ENCODE peak calls at places on chromosomes 3 and 15, in ten cellular contexts. One of them, this sample, is unnamed.

GRCh38 chr3:159532577-159532976 is 456.1 kb upstream of the IL12A start:
- DNase-seq in SIG-M5: no peak
- DNase-seq in heart left ventricle: no peak
- DNase-seq in sciatic nerve: no peak
- DNase-seq in ELR: peak; percentile 37
- DNase-seq in skeletal muscle cell: no peak
- DNase-seq in HFF-Myc: no peak
- DNase-seq in stimulated activated effector memory CD8-positive, alpha-beta T cell treated with anti-CD3 and anti-CD28 coated beads, Interleukin-12 subunit alpha, Interleukin-12 subunit beta, amount 100 ng/mL, for 72 hours: no peak
- DNase-seq in PC-3: peak; percentile 7
- DNase-seq in GM12878: no peak
- DNase-seq in this sample: no peak

GRCh38 chr3:120469440-120470415 is 18.9 kb upstream of the FSTL1 start:
- DNase-seq in stimulated activated effector memory CD8-positive, alpha-beta T cell treated with anti-CD3 and anti-CD28 coated beads, Interleukin-12 subunit alpha, Interleukin-12 subunit beta, amount 100 ng/mL, for 72 hours: no peak
- DNase-seq in SIG-M5: no peak
- DNase-seq in heart left ventricle: no peak
- DNase-seq in skeletal muscle cell: no peak
- DNase-seq in HFF-Myc: no peak
- DNase-seq in GM12878: no peak
- DNase-seq in sciatic nerve: no peak
- DNase-seq in ELR: peak; percentile 81
- DNase-seq in PC-3: peak; percentile 99
- DNase-seq in this sample: no peak

GRCh38 chr15:95470997-95471692 is 859.4 kb upstream of the NR2F2 start:
- DNase-seq in heart left ventricle: no peak
- DNase-seq in HFF-Myc: no peak
- DNase-seq in GM12878: no peak
- DNase-seq in sciatic nerve: peak; percentile 77
- DNase-seq in ELR: no peak
- DNase-seq in PC-3: no peak
- DNase-seq in stimulated activated effector memory CD8-positive, alpha-beta T cell treated with anti-CD3 and anti-CD28 coated beads, Interleukin-12 subunit alpha, Interleukin-12 subunit beta, amount 100 ng/mL, for 72 hours: no peak
- DNase-seq in skeletal muscle cell: peak; percentile 18
- DNase-seq in SIG-M5: no peak
- DNase-seq in this sample: no peak

GRCh38 chr3:43388909-43389308 is 102.6 kb downstream of the SNRK start:
- DNase-seq in SIG-M5: no peak
- DNase-seq in ELR: no peak
- DNase-seq in HFF-Myc: no peak
- DNase-seq in skeletal muscle cell: no peak
- DNase-seq in stimulated activated effector memory CD8-positive, alpha-beta T cell treated with anti-CD3 and anti-CD28 coated beads, Interleukin-12 subunit alpha, Interleukin-12 subunit beta, amount 100 ng/mL, for 72 hours: no peak
- DNase-seq in GM12878: no peak
- DNase-seq in sciatic nerve: no peak
- DNase-seq in heart left ventricle: no peak
- DNase-seq in PC-3: no peak
- DNase-seq in this sample: no peak

GRCh38 chr3:29141912-29142262 is 139.0 kb upstream of the RBMS3 start:
- DNase-seq in heart left ventricle: no peak
- DNase-seq in PC-3: no peak
- DNase-seq in HFF-Myc: no peak
- DNase-seq in sciatic nerve: no peak
- DNase-seq in GM12878: no peak
- DNase-seq in ELR: no peak
- DNase-seq in stimulated activated effector memory CD8-positive, alpha-beta T cell treated with anti-CD3 and anti-CD28 coated beads, Interleukin-12 subunit alpha, Interleukin-12 subunit beta, amount 100 ng/mL, for 72 hours: no peak
- DNase-seq in SIG-M5: no peak
- DNase-seq in skeletal muscle cell: no peak
- DNase-seq in this sample: no peak

GRCh38 chr15:93500155-93500554 is 411.1 kb upstream of the RGMA start:
- DNase-seq in HFF-Myc: no peak
- DNase-seq in PC-3: no peak
- DNase-seq in stimulated activated effector memory CD8-positive, alpha-beta T cell treated with anti-CD3 and anti-CD28 coated beads, Interleukin-12 subunit alpha, Interleukin-12 subunit beta, amount 100 ng/mL, for 72 hours: no peak
- DNase-seq in sciatic nerve: no peak
- DNase-seq in heart left ventricle: no peak
- DNase-seq in GM12878: no peak
- DNase-seq in ELR: no peak
- DNase-seq in skeletal muscle cell: no peak
- DNase-seq in SIG-M5: no peak
- DNase-seq in this sample: no peak

GRCh38 chr15:60905587-60905986 is 323.5 kb downstream of the RORA start:
- DNase-seq in sciatic nerve: no peak
- DNase-seq in HFF-Myc: no peak
- DNase-seq in heart left ventricle: no peak
- DNase-seq in skeletal muscle cell: no peak
- DNase-seq in ELR: no peak
- DNase-seq in SIG-M5: no peak
- DNase-seq in PC-3: no peak
- DNase-seq in GM12878: no peak
- DNase-seq in stimulated activated effector memory CD8-positive, alpha-beta T cell treated with anti-CD3 and anti-CD28 coated beads, Interleukin-12 subunit alpha, Interleukin-12 subunit beta, amount 100 ng/mL, for 72 hours: no peak
- DNase-seq in this sample: no peak

GRCh38 chr3:193716155-193716554 is 123.1 kb downstream of the OPA1 start:
- DNase-seq in HFF-Myc: no peak
- DNase-seq in SIG-M5: no peak
- DNase-seq in sciatic nerve: no peak
- DNase-seq in PC-3: no peak
- DNase-seq in GM12878: no peak
- DNase-seq in skeletal muscle cell: no peak
- DNase-seq in heart left ventricle: no peak
- DNase-seq in stimulated activated effector memory CD8-positive, alpha-beta T cell treated with anti-CD3 and anti-CD28 coated beads, Interleukin-12 subunit alpha, Interleukin-12 subunit beta, amount 100 ng/mL, for 72 hours: no peak
- DNase-seq in ELR: no peak
- DNase-seq in this sample: no peak

GRCh38 chr15:90829942-90830440 is 38.4 kb upstream of the FURIN start:
- DNase-seq in PC-3: no peak
- DNase-seq in ELR: no peak
- DNase-seq in GM12878: no peak
- DNase-seq in heart left ventricle: no peak
- DNase-seq in sciatic nerve: no peak
- DNase-seq in HFF-Myc: no peak
- DNase-seq in SIG-M5: no peak
- DNase-seq in stimulated activated effector memory CD8-positive, alpha-beta T cell treated with anti-CD3 and anti-CD28 coated beads, Interleukin-12 subunit alpha, Interleukin-12 subunit beta, amount 100 ng/mL, for 72 hours: peak; percentile 90
- DNase-seq in skeletal muscle cell: no peak
- DNase-seq in this sample: no peak

GRCh38 chr3:25339220-25339619 is 88.8 kb upstream of the RARB start:
- DNase-seq in sciatic nerve: no peak
- DNase-seq in PC-3: no peak
- DNase-seq in HFF-Myc: no peak
- DNase-seq in SIG-M5: no peak
- DNase-seq in ELR: no peak
- DNase-seq in skeletal muscle cell: no peak
- DNase-seq in heart left ventricle: no peak
- DNase-seq in stimulated activated effector memory CD8-positive, alpha-beta T cell treated with anti-CD3 and anti-CD28 coated beads, Interleukin-12 subunit alpha, Interleukin-12 subunit beta, amount 100 ng/mL, for 72 hours: no peak
- DNase-seq in GM12878: no peak
- DNase-seq in this sample: peak; percentile 25

GRCh38 chr3:141795719-141796435 is 32.7 kb downstream of the GRK7 start:
- DNase-seq in HFF-Myc: no peak
- DNase-seq in sciatic nerve: peak; percentile 65
- DNase-seq in PC-3: no peak
- DNase-seq in ELR: no peak
- DNase-seq in GM12878: no peak
- DNase-seq in skeletal muscle cell: no peak
- DNase-seq in SIG-M5: no peak
- DNase-seq in stimulated activated effector memory CD8-positive, alpha-beta T cell treated with anti-CD3 and anti-CD28 coated beads, Interleukin-12 subunit alpha, Interleukin-12 subunit beta, amount 100 ng/mL, for 72 hours: no peak
- DNase-seq in heart left ventricle: no peak
- DNase-seq in this sample: no peak

GRCh38 chr15:79680721-79681120 is 216.1 kb downstream of the MTHFS start:
- DNase-seq in ELR: peak; percentile 95
- DNase-seq in skeletal muscle cell: peak; percentile 43
- DNase-seq in GM12878: peak; percentile 8
- DNase-seq in PC-3: peak; percentile 79
- DNase-seq in SIG-M5: no peak
- DNase-seq in sciatic nerve: no peak
- DNase-seq in HFF-Myc: peak; percentile 83
- DNase-seq in heart left ventricle: no peak
- DNase-seq in stimulated activated effector memory CD8-positive, alpha-beta T cell treated with anti-CD3 and anti-CD28 coated beads, Interleukin-12 subunit alpha, Interleukin-12 subunit beta, amount 100 ng/mL, for 72 hours: no peak
- DNase-seq in this sample: no peak

GRCh38 chr3:54967586-54968244 is 39.9 kb upstream of the LRTM1 start:
- DNase-seq in ELR: peak; percentile 68
- DNase-seq in SIG-M5: peak; percentile 94
- DNase-seq in sciatic nerve: no peak
- DNase-seq in heart left ventricle: no peak
- DNase-seq in stimulated activated effector memory CD8-positive, alpha-beta T cell treated with anti-CD3 and anti-CD28 coated beads, Interleukin-12 subunit alpha, Interleukin-12 subunit beta, amount 100 ng/mL, for 72 hours: no peak
- DNase-seq in PC-3: no peak
- DNase-seq in skeletal muscle cell: peak; percentile 60
- DNase-seq in GM12878: no peak
- DNase-seq in HFF-Myc: no peak
- DNase-seq in this sample: no peak

This sample was measured in RPMI8226.